ENCODE peak calls at places on chromosomes 12 and 14, in eight cellular contexts. U, H, B, V, A, S, G and C are unnamed samples.

GRCh38 chr12:87687362-87687761 is 341.8 kb downstream of the C12orf50 start:
- DNase-seq in U (peak), H (no peak), B (no peak), V (peak), A (peak), S (no peak), G (no peak), C (no peak)

GRCh38 chr14:56294125-56294524 is 175.9 kb downstream of the PELI2 start:
- DNase-seq in U (no peak), H (no peak), B (no peak), V (peak), A (no peak), S (no peak), G (peak), C (no peak)

GRCh38 chr14:58947816-58948440 is 240.5 kb upstream of the DAAM1 start:
- DNase-seq in U (peak), H (no peak), B (no peak), V (peak), A (no peak), S (no peak), G (no peak), C (peak)

GRCh38 chr12:70598467-70599194 is 38.6 kb downstream of the PTPRB start:
- DNase-seq in U (peak), H (no peak), B (no peak), V (no peak), A (no peak), S (no peak), G (no peak), C (no peak)

GRCh38 chr12:52343550-52343949 is 22.4 kb upstream of the KRT83 start:
- DNase-seq in U (no peak), H (no peak), B (no peak), V (no peak), A (no peak), S (no peak), G (no peak), C (no peak)

GRCh38 chr12:89237763-89238162 is 114.5 kb downstream of the DUSP6 start:
- DNase-seq in U (no peak), H (no peak), B (no peak), V (no peak), A (no peak), S (no peak), G (no peak), C (no peak)

GRCh38 chr14:79783061-79783460 is 428.2 kb downstream of the DIO2 start:
- DNase-seq in U (no peak), H (no peak), B (no peak), V (no peak), A (no peak), S (no peak), G (no peak), C (no peak)

GRCh38 chr12:51793201-51793600 is 55.3 kb downstream of the FIGNL2 start:
- DNase-seq in U (no peak), H (no peak), B (no peak), V (no peak), A (no peak), S (no peak), G (no peak), C (no peak)

GRCh38 chr14:50242566-50243288 is 11.3 kb upstream of the SOS2 start:
- DNase-seq in U (no peak), H (no peak), B (no peak), V (no peak), A (no peak), S (no peak), G (no peak), C (peak)

GRCh38 chr12:18158774-18159557 is 69.0 kb upstream of the RERGL start:
- DNase-seq in U (peak), H (no peak), B (no peak), V (peak), A (no peak), S (no peak), G (peak), C (peak)

GRCh38 chr12:68932701-68933563 is at the start of gene CPM:
- DNase-seq in U (peak), H (peak), B (no peak), V (peak), A (no peak), S (peak), G (peak), C (peak)

DNA sequence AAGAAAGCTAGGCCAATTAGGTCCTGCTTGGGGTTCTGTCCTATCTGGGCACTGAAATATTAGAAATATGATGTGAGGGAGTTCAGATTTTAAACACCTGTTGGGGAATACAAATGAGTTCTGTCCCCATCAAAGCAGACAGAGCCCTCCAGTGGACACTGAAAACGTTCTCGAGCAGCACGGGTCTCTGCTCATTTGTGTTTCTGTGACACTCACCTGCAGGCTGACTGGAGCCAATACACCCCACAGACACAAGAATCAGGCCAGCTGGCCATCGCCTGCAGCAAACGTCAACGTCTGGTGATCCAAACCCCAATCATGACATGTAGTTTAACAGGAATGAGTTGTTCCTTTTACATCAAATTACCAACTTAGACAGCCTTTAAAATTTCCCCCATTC is 493.4 kb upstream of the TMEM132C start:
- DNase-seq in U (no peak), H (no peak), B (no peak), V (peak), A (no peak), S (no peak), G (no peak), C (peak)
- H3K4me3 ChIP-seq in U (no peak), H (no peak), B (no peak), V (no peak), A (no peak), S (no peak), G (no peak), C (no peak)

GRCh38 chr12:7934560-7935463 is 1.2 kb downstream of the SLC2A3 start:
- DNase-seq in U (no peak), H (no peak), B (no peak), V (no peak), A (no peak), S (no peak), G (no peak), C (no peak)

GRCh38 chr12:7935773-7936581 is at the start of gene SLC2A3:
- DNase-seq in U (peak), H (peak), B (peak), V (peak), A (peak), S (no peak), G (peak), C (peak)

GRCh38 chr12:7935464-7935772 is 569 bp downstream of the SLC2A3 start:
- DNase-seq in U (no peak), H (no peak), B (no peak), V (no peak), A (no peak), S (no peak), G (no peak), C (no peak)

GRCh38 chr12:7934153-7934552 is 1.8 kb downstream of the SLC2A3 start:
- DNase-seq in U (no peak), H (no peak), B (no peak), V (no peak), A (no peak), S (no peak), G (no peak), C (no peak)

GRCh38 chr12:7933255-7933726 is 2.7 kb downstream of the SLC2A3 start:
- DNase-seq in U (peak), H (peak), B (peak), V (peak), A (peak), S (peak), G (peak), C (peak)
- H3K4me3 ChIP-seq in U (peak), H (peak), B (peak), V (peak), A (peak), S (peak), G (peak), C (no peak)

DNA sequence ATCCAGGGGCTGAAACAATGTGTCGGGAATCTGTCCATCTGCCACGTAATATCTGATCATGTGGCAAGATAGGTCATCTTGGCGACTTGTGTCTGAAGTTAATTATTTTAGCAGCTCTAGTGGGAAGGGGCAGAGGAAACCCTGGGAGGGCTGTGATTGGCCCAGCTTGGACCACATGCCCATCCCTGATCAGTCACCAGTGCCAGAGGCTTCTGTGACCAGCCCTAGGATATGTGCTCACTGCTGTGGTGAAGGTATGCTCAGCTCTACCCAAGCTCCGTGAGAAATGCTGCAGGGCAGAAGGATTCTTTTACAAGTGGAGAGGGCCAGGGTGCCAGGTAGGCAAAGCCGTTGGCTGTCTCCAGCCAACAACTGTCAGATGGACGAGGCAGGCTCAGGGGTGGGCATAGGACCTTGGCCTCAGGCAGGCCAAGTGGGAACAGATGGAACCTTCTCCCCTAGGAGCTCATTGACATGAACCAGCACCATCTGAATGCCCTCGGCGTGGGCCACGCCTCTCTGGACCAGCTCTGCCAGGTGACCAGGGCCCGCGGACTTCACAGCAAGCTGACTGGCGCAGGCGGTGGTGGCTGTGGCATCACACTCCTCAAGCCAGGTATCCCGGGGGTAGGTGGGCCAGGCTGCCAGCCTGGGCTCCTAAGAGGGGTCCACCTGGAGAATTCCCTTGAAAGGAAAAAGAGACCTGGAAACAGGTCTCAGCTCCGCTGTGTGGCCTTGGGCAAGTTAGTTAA is 21.1 kb downstream of the MVK start:
- DNase-seq in U (no peak), H (no peak), B (no peak), V (no peak), A (no peak), S (no peak), G (no peak), C (no peak)
- H3K4me3 ChIP-seq in U (no peak), H (no peak), B (no peak), V (no peak), A (no peak), S (no peak), G (no peak), C (no peak)

DNA sequence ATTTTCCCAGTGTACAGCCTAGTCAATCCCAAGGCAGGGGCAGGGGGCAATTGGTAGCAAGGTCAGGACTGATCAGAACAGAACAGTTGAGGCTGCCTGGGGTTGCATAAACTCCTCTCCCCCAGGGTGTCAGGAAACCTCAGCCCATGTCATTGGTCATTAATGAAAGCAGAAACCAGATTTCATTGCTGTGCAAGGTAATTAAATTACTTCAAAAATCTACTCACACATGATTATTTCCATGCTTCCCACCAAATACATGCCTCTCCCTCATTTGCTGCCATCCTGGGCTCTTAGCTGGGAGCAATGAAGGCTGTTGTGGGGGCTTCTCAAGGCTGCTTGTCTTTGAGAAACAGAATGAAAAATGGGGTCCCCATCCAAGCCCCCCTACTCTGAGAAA is 124.2 kb downstream of the PHETA1 start:
- DNase-seq in U (no peak), H (no peak), B (no peak), V (no peak), A (no peak), S (no peak), G (no peak), C (no peak)
- H3K4me3 ChIP-seq in U (no peak), H (no peak), B (no peak), V (no peak), A (no peak), S (no peak), G (no peak), C (no peak)

GRCh38 chr12:124392991-124393790 is 98.3 kb downstream of the RFLNA start:
- DNase-seq in U (peak), H (no peak), B (no peak), V (no peak), A (no peak), S (peak), G (peak), C (peak)

GRCh38 chr12:124392271-124392990 is 97.5 kb downstream of the RFLNA start:
- DNase-seq in U (no peak), H (no peak), B (no peak), V (peak), A (no peak), S (no peak), G (peak), C (peak)

GRCh38 chr12:124390442-124391116 is 95.7 kb downstream of the RFLNA start:
- DNase-seq in U (peak), H (no peak), B (no peak), V (no peak), A (no peak), S (no peak), G (no peak), C (no peak)

GRCh38 chr12:124389537-124390441 is 94.9 kb downstream of the RFLNA start:
- DNase-seq in U (no peak), H (no peak), B (no peak), V (no peak), A (no peak), S (no peak), G (no peak), C (no peak)

DNA sequence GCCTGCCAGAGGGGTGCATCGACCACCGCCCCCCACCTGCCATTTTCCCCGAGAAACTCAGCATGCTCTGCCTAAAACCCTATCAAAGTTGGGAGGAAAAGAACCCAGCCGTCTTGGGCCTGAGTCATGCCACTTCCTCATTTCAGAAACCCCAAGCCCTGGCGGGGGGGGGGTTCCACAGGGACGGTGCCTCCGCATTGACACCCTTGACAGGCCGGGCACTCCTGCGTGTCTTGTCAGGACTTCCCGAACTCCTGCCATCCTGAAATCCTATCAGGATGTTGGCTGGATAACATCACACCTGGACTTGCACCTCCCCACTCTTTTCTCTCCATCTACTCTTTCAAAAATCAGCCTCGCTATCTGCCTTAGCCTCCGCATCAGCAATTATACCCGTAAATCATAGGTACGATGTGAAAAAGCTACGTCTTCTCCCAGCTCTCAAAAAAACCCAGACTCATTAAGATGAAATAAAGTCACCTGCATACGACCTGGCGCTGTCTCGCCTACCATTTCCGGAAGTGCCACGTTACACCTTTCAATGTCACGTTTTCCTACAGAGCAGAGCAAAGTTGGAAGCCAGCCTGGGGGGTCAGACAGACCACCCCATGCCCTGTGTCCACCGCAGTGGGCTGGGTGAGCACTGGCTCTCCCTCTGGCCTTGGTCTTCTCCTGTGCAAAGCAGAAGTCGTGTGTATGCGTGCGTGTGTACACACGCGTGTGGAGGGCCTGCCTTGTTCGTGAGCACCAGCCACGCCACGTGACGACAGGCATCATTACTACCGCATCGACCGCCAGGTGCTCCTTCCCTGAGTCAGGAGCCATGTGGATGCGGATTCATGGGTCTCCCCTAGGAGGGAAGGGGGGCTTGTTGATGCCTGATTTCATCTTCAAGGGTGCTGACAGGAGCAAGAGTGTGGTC is 96.7 kb downstream of the RFLNA start:
- DNase-seq in U (no peak), H (no peak), B (no peak), V (no peak), A (no peak), S (peak), G (peak), C (no peak)
- H3K4me3 ChIP-seq in U (no peak), H (no peak), B (no peak), V (no peak), A (no peak), S (no peak), G (no peak), C (no peak)

DNA sequence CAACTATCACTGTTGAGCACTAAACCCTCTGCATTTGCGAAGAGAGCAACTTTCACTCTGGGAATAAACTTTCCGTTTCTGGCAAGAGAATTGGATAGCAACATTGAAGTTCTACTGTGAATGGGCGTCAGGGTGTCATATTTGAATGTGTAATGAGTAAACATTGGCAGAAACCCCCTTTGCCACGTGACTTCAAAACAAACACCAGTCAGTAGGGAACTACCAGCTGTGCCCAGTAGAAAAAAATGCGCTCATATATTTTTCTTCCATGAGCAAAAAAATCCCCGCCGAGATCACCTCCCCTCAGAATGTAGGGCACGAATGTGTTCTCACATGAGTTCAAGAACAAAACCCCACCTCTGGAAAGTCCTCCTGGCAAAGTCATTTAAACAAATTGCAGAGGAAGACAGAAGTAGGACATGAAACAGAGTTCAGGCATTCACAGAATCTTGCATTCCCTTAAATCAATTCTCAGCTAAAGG is 80.6 kb downstream of the BTG1 start:
- DNase-seq in U (no peak), H (peak), B (no peak), V (no peak), A (no peak), S (no peak), G (no peak), C (no peak)
- H3K4me3 ChIP-seq in U (no peak), H (peak), B (no peak), V (no peak), A (no peak), S (no peak), G (no peak), C (no peak)

GRCh38 chr12:16112626-16113560 is 164.6 kb downstream of the SLC15A5 start:
- DNase-seq in U (peak), H (no peak), B (no peak), V (peak), A (no peak), S (no peak), G (peak), C (peak)
- H3K4me3 ChIP-seq in U (no peak), H (no peak), B (no peak), V (peak), A (no peak), S (no peak), G (no peak), C (peak)

GRCh38 chr12:93434305-93434704 is 7.4 kb downstream of the UBE2N start:
- DNase-seq in U (peak), H (no peak), B (no peak), V (no peak), A (no peak), S (no peak), G (no peak), C (no peak)
- H3K4me3 ChIP-seq in U (no peak), H (peak), B (no peak), V (no peak), A (no peak), S (peak), G (no peak), C (no peak)

DNA sequence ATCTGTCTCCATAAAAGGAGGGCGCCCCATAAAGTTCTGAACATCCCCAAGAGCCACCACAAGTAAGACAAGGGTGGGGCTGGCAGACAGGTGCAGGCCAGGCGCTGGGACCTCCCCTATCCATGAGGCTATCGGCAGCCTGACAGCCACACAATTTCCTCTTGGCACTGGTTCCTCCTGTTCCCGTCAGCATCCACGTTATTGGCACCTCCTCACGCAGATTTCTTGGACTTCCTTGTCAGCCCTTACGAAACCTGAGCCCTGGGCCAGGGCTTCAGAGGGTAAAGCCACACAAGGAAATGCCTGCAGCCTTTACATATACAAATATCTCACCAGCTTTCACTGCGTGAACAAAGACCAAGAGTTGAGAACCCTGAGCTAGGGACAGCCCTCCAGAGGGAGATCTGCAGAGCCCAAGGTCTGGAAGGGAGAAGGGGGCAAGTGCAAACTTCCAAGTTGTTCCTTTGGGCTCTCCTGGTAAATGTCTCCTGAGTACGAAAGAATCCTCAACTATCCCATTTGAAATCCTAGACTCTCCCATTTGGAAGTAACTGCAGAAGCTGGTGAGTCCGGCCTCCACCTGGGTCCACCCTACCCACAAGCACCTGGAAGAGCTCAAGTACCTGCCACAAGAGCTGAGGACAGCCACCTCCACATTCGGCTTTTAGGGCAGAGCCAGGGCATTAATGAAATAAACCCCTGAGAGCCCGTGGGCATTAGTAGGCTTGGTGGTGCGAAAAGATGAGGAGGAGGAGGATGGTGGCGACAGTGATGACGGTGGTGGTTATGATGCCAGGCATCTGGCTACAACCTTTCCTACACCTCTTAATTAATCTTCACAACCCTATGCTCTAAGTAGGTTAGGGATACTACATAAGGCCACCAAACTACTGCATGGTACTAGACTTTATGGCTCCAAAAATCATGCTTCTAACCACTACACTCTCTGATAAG is 5.5 kb upstream of the TC2N start:
- DNase-seq in U (peak), H (peak), B (no peak), V (no peak), A (no peak), S (peak), G (no peak), C (no peak)
- H3K4me3 ChIP-seq in U (no peak), H (peak), B (no peak), V (no peak), A (no peak), S (no peak), G (no peak), C (no peak)